ENCODE peak calls at places on chromosomes 3 and 15, in eight cellular contexts. One of them, this sample, is unnamed.

GRCh38 chr3:183274609-183275008 is 21.6 kb downstream of the B3GNT5 start:
- DNase-seq in right cardiac atrium: no peak
- DNase-seq in NCI-H524: no peak
- DNase-seq in HuH-7.5: no peak
- DNase-seq in spleen: no peak
- DNase-seq in activated naive CD8-positive, alpha-beta T cell treated with anti-CD3 and anti-CD28 coated beads for 36 hours: no peak
- DNase-seq in hypothalamus: no peak
- DNase-seq in epithelial cell of esophagus: peak; percentile 85
- DNase-seq in this sample: no peak

GRCh38 chr3:45536316-45536715 is 58.2 kb upstream of the LIMD1 start:
- DNase-seq in right cardiac atrium: no peak
- DNase-seq in NCI-H524: no peak
- DNase-seq in HuH-7.5: no peak
- DNase-seq in spleen: no peak
- DNase-seq in activated naive CD8-positive, alpha-beta T cell treated with anti-CD3 and anti-CD28 coated beads for 36 hours: no peak
- DNase-seq in hypothalamus: no peak
- DNase-seq in epithelial cell of esophagus: peak; percentile 34
- DNase-seq in this sample: no peak

GRCh38 chr15:45307230-45307924 is 55.3 kb downstream of the SLC28A2 start:
- DNase-seq in right cardiac atrium: no peak
- DNase-seq in NCI-H524: peak; percentile 24
- DNase-seq in HuH-7.5: peak; percentile 22
- DNase-seq in spleen: no peak
- DNase-seq in activated naive CD8-positive, alpha-beta T cell treated with anti-CD3 and anti-CD28 coated beads for 36 hours: no peak
- DNase-seq in hypothalamus: no peak
- DNase-seq in epithelial cell of esophagus: peak; percentile 35
- DNase-seq in this sample: no peak

GRCh38 chr15:59048897-59049296 is 56.0 kb upstream of the CCNB2 start:
- DNase-seq in right cardiac atrium: no peak
- DNase-seq in NCI-H524: no peak
- DNase-seq in HuH-7.5: no peak
- DNase-seq in spleen: no peak
- DNase-seq in activated naive CD8-positive, alpha-beta T cell treated with anti-CD3 and anti-CD28 coated beads for 36 hours: no peak
- DNase-seq in hypothalamus: no peak
- DNase-seq in epithelial cell of esophagus: no peak
- DNase-seq in this sample: no peak

GRCh38 chr15:35914573-35914972 is 368.6 kb upstream of the DPH6 start:
- DNase-seq in right cardiac atrium: no peak
- DNase-seq in NCI-H524: no peak
- DNase-seq in HuH-7.5: no peak
- DNase-seq in spleen: no peak
- DNase-seq in activated naive CD8-positive, alpha-beta T cell treated with anti-CD3 and anti-CD28 coated beads for 36 hours: no peak
- DNase-seq in hypothalamus: no peak
- DNase-seq in epithelial cell of esophagus: no peak
- DNase-seq in this sample: no peak

GRCh38 chr15:71691700-71692417 is 118.5 kb upstream of the NR2E3 start:
- DNase-seq in right cardiac atrium: peak; percentile 20
- DNase-seq in NCI-H524: peak; percentile 63
- DNase-seq in HuH-7.5: no peak
- DNase-seq in spleen: no peak
- DNase-seq in activated naive CD8-positive, alpha-beta T cell treated with anti-CD3 and anti-CD28 coated beads for 36 hours: no peak
- DNase-seq in hypothalamus: no peak
- DNase-seq in epithelial cell of esophagus: peak; percentile 49
- DNase-seq in this sample: no peak

GRCh38 chr3:161265916-161266571 is 44.9 kb downstream of the NMD3 start:
- DNase-seq in right cardiac atrium: no peak
- DNase-seq in NCI-H524: no peak
- DNase-seq in HuH-7.5: no peak
- DNase-seq in spleen: no peak
- DNase-seq in activated naive CD8-positive, alpha-beta T cell treated with anti-CD3 and anti-CD28 coated beads for 36 hours: no peak
- DNase-seq in hypothalamus: no peak
- DNase-seq in epithelial cell of esophagus: peak; percentile 77
- DNase-seq in this sample: no peak

GRCh38 chr15:38625886-38626285 is 61.3 kb upstream of the RASGRP1 start:
- DNase-seq in right cardiac atrium: no peak
- DNase-seq in NCI-H524: no peak
- DNase-seq in HuH-7.5: no peak
- DNase-seq in spleen: no peak
- DNase-seq in activated naive CD8-positive, alpha-beta T cell treated with anti-CD3 and anti-CD28 coated beads for 36 hours: no peak
- DNase-seq in hypothalamus: no peak
- DNase-seq in epithelial cell of esophagus: no peak
- DNase-seq in this sample: no peak

GRCh38 chr15:29736745-29737023 is 85.6 kb downstream of the TJP1 start:
- DNase-seq in right cardiac atrium: no peak
- DNase-seq in NCI-H524: no peak
- DNase-seq in HuH-7.5: peak; percentile 7
- DNase-seq in spleen: no peak
- DNase-seq in activated naive CD8-positive, alpha-beta T cell treated with anti-CD3 and anti-CD28 coated beads for 36 hours: no peak
- DNase-seq in hypothalamus: no peak
- DNase-seq in epithelial cell of esophagus: peak; percentile 68
- DNase-seq in this sample: no peak

GRCh38 chr3:74599564-74599963 is 14.9 kb downstream of the CNTN3 start:
- DNase-seq in right cardiac atrium: no peak
- DNase-seq in NCI-H524: no peak
- DNase-seq in HuH-7.5: no peak
- DNase-seq in spleen: no peak
- DNase-seq in activated naive CD8-positive, alpha-beta T cell treated with anti-CD3 and anti-CD28 coated beads for 36 hours: no peak
- DNase-seq in hypothalamus: no peak
- DNase-seq in epithelial cell of esophagus: peak; percentile 74
- DNase-seq in this sample: no peak

GRCh38 chr15:31887246-31887645 is 143.1 kb upstream of the CHRNA7 start:
- DNase-seq in right cardiac atrium: no peak
- DNase-seq in NCI-H524: peak; percentile 79
- DNase-seq in HuH-7.5: no peak
- DNase-seq in spleen: no peak
- DNase-seq in activated naive CD8-positive, alpha-beta T cell treated with anti-CD3 and anti-CD28 coated beads for 36 hours: no peak
- DNase-seq in hypothalamus: no peak
- DNase-seq in epithelial cell of esophagus: no peak
- DNase-seq in this sample: no peak

GRCh38 chr3:12507871-12508281 is 23.6 kb downstream of the TSEN2 start:
- DNase-seq in right cardiac atrium: peak; percentile 30
- DNase-seq in NCI-H524: peak; percentile 56
- DNase-seq in HuH-7.5: no peak
- DNase-seq in spleen: no peak
- DNase-seq in activated naive CD8-positive, alpha-beta T cell treated with anti-CD3 and anti-CD28 coated beads for 36 hours: no peak
- DNase-seq in hypothalamus: no peak
- DNase-seq in epithelial cell of esophagus: peak; percentile 59
- DNase-seq in this sample: no peak

GRCh38 chr15:57306305-57306943 is 69.9 kb upstream of the CGNL1 start:
- DNase-seq in right cardiac atrium: peak; percentile 88
- DNase-seq in NCI-H524: peak; percentile 88
- DNase-seq in HuH-7.5: peak; percentile 86
- DNase-seq in spleen: peak; percentile 96
- DNase-seq in activated naive CD8-positive, alpha-beta T cell treated with anti-CD3 and anti-CD28 coated beads for 36 hours: peak; percentile 86
- DNase-seq in hypothalamus: peak; percentile 29
- DNase-seq in epithelial cell of esophagus: peak; percentile 61
- DNase-seq in this sample: peak; percentile 52

GRCh38 chr15:85475317-85475701 is 94.9 kb downstream of the AKAP13 start:
- DNase-seq in right cardiac atrium: no peak
- DNase-seq in NCI-H524: no peak
- DNase-seq in HuH-7.5: no peak
- DNase-seq in spleen: no peak
- DNase-seq in activated naive CD8-positive, alpha-beta T cell treated with anti-CD3 and anti-CD28 coated beads for 36 hours: no peak
- DNase-seq in hypothalamus: no peak
- DNase-seq in epithelial cell of esophagus: peak; percentile 21
- DNase-seq in this sample: no peak

GRCh38 chr3:194707176-194707575 is 21.5 kb downstream of the FAM43A start:
- DNase-seq in right cardiac atrium: no peak
- DNase-seq in NCI-H524: no peak
- DNase-seq in HuH-7.5: no peak
- DNase-seq in spleen: no peak
- DNase-seq in activated naive CD8-positive, alpha-beta T cell treated with anti-CD3 and anti-CD28 coated beads for 36 hours: no peak
- DNase-seq in hypothalamus: no peak
- DNase-seq in epithelial cell of esophagus: no peak
- DNase-seq in this sample: no peak

GRCh38 chr3:174598885-174599439 is 260.2 kb upstream of the NAALADL2 start:
- DNase-seq in right cardiac atrium: no peak
- DNase-seq in NCI-H524: peak; percentile 16
- DNase-seq in HuH-7.5: no peak
- DNase-seq in spleen: no peak
- DNase-seq in activated naive CD8-positive, alpha-beta T cell treated with anti-CD3 and anti-CD28 coated beads for 36 hours: no peak
- DNase-seq in hypothalamus: no peak
- DNase-seq in epithelial cell of esophagus: no peak
- DNase-seq in this sample: no peak

GRCh38 chr15:71754660-71755059 is 55.7 kb upstream of the NR2E3 start:
- DNase-seq in right cardiac atrium: no peak
- DNase-seq in NCI-H524: no peak
- DNase-seq in HuH-7.5: no peak
- DNase-seq in spleen: no peak
- DNase-seq in activated naive CD8-positive, alpha-beta T cell treated with anti-CD3 and anti-CD28 coated beads for 36 hours: no peak
- DNase-seq in hypothalamus: no peak
- DNase-seq in epithelial cell of esophagus: no peak
- DNase-seq in this sample: no peak

GRCh38 chr15:75644376-75644775 is 3.3 kb upstream of the SNX33 start:
- DNase-seq in right cardiac atrium: no peak
- DNase-seq in NCI-H524: no peak
- DNase-seq in HuH-7.5: no peak
- DNase-seq in spleen: no peak
- DNase-seq in activated naive CD8-positive, alpha-beta T cell treated with anti-CD3 and anti-CD28 coated beads for 36 hours: no peak
- DNase-seq in hypothalamus: no peak
- DNase-seq in epithelial cell of esophagus: no peak
- DNase-seq in this sample: no peak

GRCh38 chr3:169998668-169999131 is 32.1 kb downstream of the SEC62 start:
- DNase-seq in right cardiac atrium: no peak
- DNase-seq in NCI-H524: no peak
- DNase-seq in HuH-7.5: no peak
- DNase-seq in spleen: no peak
- DNase-seq in activated naive CD8-positive, alpha-beta T cell treated with anti-CD3 and anti-CD28 coated beads for 36 hours: no peak
- DNase-seq in hypothalamus: no peak
- DNase-seq in epithelial cell of esophagus: peak; percentile 91
- DNase-seq in this sample: no peak

GRCh38 chr3:9911863-9912262 is 5.0 kb upstream of the IL17RC start:
- DNase-seq in right cardiac atrium: no peak
- DNase-seq in NCI-H524: no peak
- DNase-seq in HuH-7.5: no peak
- DNase-seq in spleen: peak; percentile 21
- DNase-seq in activated naive CD8-positive, alpha-beta T cell treated with anti-CD3 and anti-CD28 coated beads for 36 hours: no peak
- DNase-seq in hypothalamus: no peak
- DNase-seq in epithelial cell of esophagus: no peak
- DNase-seq in this sample: no peak

GRCh38 chr3:16239776-16240175 is 25.0 kb downstream of the DPH3 start:
- DNase-seq in right cardiac atrium: no peak
- DNase-seq in NCI-H524: peak; percentile 99
- DNase-seq in HuH-7.5: no peak
- DNase-seq in spleen: no peak
- DNase-seq in activated naive CD8-positive, alpha-beta T cell treated with anti-CD3 and anti-CD28 coated beads for 36 hours: no peak
- DNase-seq in hypothalamus: no peak
- DNase-seq in epithelial cell of esophagus: no peak
- DNase-seq in this sample: no peak

GRCh38 chr3:16824085-16824696 is 60.6 kb upstream of the PLCL2 start:
- DNase-seq in right cardiac atrium: no peak
- DNase-seq in NCI-H524: peak; percentile 96
- DNase-seq in HuH-7.5: no peak
- DNase-seq in spleen: no peak
- DNase-seq in activated naive CD8-positive, alpha-beta T cell treated with anti-CD3 and anti-CD28 coated beads for 36 hours: peak; percentile 25
- DNase-seq in hypothalamus: no peak
- DNase-seq in epithelial cell of esophagus: no peak
- DNase-seq in this sample: no peak

GRCh38 chr3:189588061-189588817 is 43.0 kb upstream of the TP63 start:
- DNase-seq in right cardiac atrium: no peak
- DNase-seq in NCI-H524: no peak
- DNase-seq in HuH-7.5: no peak
- DNase-seq in spleen: no peak
- DNase-seq in activated naive CD8-positive, alpha-beta T cell treated with anti-CD3 and anti-CD28 coated beads for 36 hours: no peak
- DNase-seq in hypothalamus: no peak
- DNase-seq in epithelial cell of esophagus: peak; percentile 94
- DNase-seq in this sample: no peak

GRCh38 chr15:101489236-101489632 is 273 bp downstream of the PCSK6 start:
- DNase-seq in right cardiac atrium: peak; percentile 53
- DNase-seq in NCI-H524: peak; percentile 36
- DNase-seq in HuH-7.5: peak; percentile 97
- DNase-seq in spleen: peak; percentile 80
- DNase-seq in activated naive CD8-positive, alpha-beta T cell treated with anti-CD3 and anti-CD28 coated beads for 36 hours: peak; percentile 55
- DNase-seq in hypothalamus: no peak
- DNase-seq in epithelial cell of esophagus: peak; percentile 67
- DNase-seq in this sample: no peak

GRCh38 chr3:55013145-55013544 is 85.3 kb upstream of the LRTM1 start:
- DNase-seq in right cardiac atrium: no peak
- DNase-seq in NCI-H524: no peak
- DNase-seq in HuH-7.5: no peak
- DNase-seq in spleen: no peak
- DNase-seq in activated naive CD8-positive, alpha-beta T cell treated with anti-CD3 and anti-CD28 coated beads for 36 hours: no peak
- DNase-seq in hypothalamus: no peak
- DNase-seq in epithelial cell of esophagus: no peak
- DNase-seq in this sample: no peak

GRCh38 chr3:53617893-53618523 is 123.6 kb downstream of the CACNA1D start:
- DNase-seq in right cardiac atrium: peak; percentile 17
- DNase-seq in NCI-H524: no peak
- DNase-seq in HuH-7.5: no peak
- DNase-seq in spleen: no peak
- DNase-seq in activated naive CD8-positive, alpha-beta T cell treated with anti-CD3 and anti-CD28 coated beads for 36 hours: no peak
- DNase-seq in hypothalamus: no peak
- DNase-seq in epithelial cell of esophagus: no peak
- DNase-seq in this sample: no peak

GRCh38 chr3:186366206-186366605 is 4.2 kb upstream of the DGKG start:
- DNase-seq in right cardiac atrium: no peak
- DNase-seq in NCI-H524: no peak
- DNase-seq in HuH-7.5: no peak
- DNase-seq in spleen: no peak
- DNase-seq in activated naive CD8-positive, alpha-beta T cell treated with anti-CD3 and anti-CD28 coated beads for 36 hours: no peak
- DNase-seq in hypothalamus: no peak
- DNase-seq in epithelial cell of esophagus: no peak
- DNase-seq in this sample: no peak

GRCh38 chr3:9778102-9778501 is 8.4 kb upstream of the CAMK1 start:
- DNase-seq in right cardiac atrium: no peak
- DNase-seq in NCI-H524: no peak
- DNase-seq in HuH-7.5: no peak
- DNase-seq in spleen: peak; percentile 19
- DNase-seq in activated naive CD8-positive, alpha-beta T cell treated with anti-CD3 and anti-CD28 coated beads for 36 hours: peak; percentile 76
- DNase-seq in hypothalamus: no peak
- DNase-seq in epithelial cell of esophagus: peak; percentile 77
- DNase-seq in this sample: no peak

GRCh38 chr3:195102609-195103467 is 168.1 kb downstream of the XXYLT1 start:
- DNase-seq in right cardiac atrium: no peak
- DNase-seq in NCI-H524: no peak
- DNase-seq in HuH-7.5: no peak
- DNase-seq in spleen: peak; percentile 56
- DNase-seq in activated naive CD8-positive, alpha-beta T cell treated with anti-CD3 and anti-CD28 coated beads for 36 hours: no peak
- DNase-seq in hypothalamus: no peak
- DNase-seq in epithelial cell of esophagus: peak; percentile 89
- DNase-seq in this sample: no peak

GRCh38 chr15:90266485-90266884 is 1.0 kb downstream of the NGRN start:
- DNase-seq in right cardiac atrium: no peak
- DNase-seq in NCI-H524: no peak
- DNase-seq in HuH-7.5: no peak
- DNase-seq in spleen: peak; percentile 63
- DNase-seq in activated naive CD8-positive, alpha-beta T cell treated with anti-CD3 and anti-CD28 coated beads for 36 hours: no peak
- DNase-seq in hypothalamus: no peak
- DNase-seq in epithelial cell of esophagus: peak; percentile 25
- DNase-seq in this sample: no peak

This sample was measured in activated gamma-delta T cell.